ENCODE peak calls at places on chromosome X, in eight cellular contexts. B, D, F, L, A, I, S and E are unnamed samples.

GRCh38 chrX:120761810-120762209 is 113.9 kb downstream of the CT47B1 start:
- DNase-seq in L (no peak), F (no peak), I (no peak), B (no peak), S (no peak), D (no peak), A (no peak), E (no peak)

GRCh38 chrX:106039920-106040319 is 1.4 kb upstream of the SERPINA7 start:
- DNase-seq in A (no peak), F (no peak), I (no peak), D (no peak), S (no peak), B (no peak), L (no peak), E (peak; percentile 5)

GRCh38 chrX:126300401-126300800 is 134.3 kb upstream of the DCAF12L2 start:
- DNase-seq in B (no peak), D (no peak), A (no peak), F (no peak), L (no peak), S (no peak), I (no peak), E (no peak)

GRCh38 chrX:12080265-12080664 is 58.0 kb upstream of the FRMPD4 start:
- DNase-seq in A (no peak), L (no peak), D (peak; percentile 1), S (no peak), I (no peak), F (no peak), B (no peak), E (peak; percentile 41)

GRCh38 chrX:23765449-23765848 is 17.5 kb upstream of the SAT1 start:
- DNase-seq in I (no peak), S (no peak), F (no peak), D (no peak), B (no peak), A (no peak), L (no peak), E (no peak)

GRCh38 chrX:101483705-101484104 is 1.6 kb upstream of the ARMCX4 start:
- DNase-seq in S (no peak), A (no peak), D (no peak), B (no peak), F (no peak), I (no peak), L (no peak), E (no peak)

GRCh38 chrX:16479206-16479869 is 170.6 kb upstream of the S100G start:
- DNase-seq in D (no peak), L (no peak), F (no peak), S (no peak), A (no peak), I (no peak), B (no peak), E (no peak)

GRCh38 chrX:49071877-49072711 is 1.7 kb downstream of the PRAF2 start:
- DNase-seq in A (peak; percentile 84), S (peak; percentile 57), I (no peak), D (no peak), L (no peak), B (no peak), F (peak; percentile 94), E (no peak)

GRCh38 chrX:29952016-29952415 is 263.3 kb upstream of the MAGEB2 start:
- DNase-seq in S (no peak), F (no peak), L (no peak), I (no peak), B (no peak), D (no peak), A (no peak), E (no peak)

GRCh38 chrX:31228415-31228832 is 156.6 kb upstream of the FTHL17 start:
- DNase-seq in D (no peak), B (no peak), F (no peak), L (no peak), A (peak; percentile 27), I (no peak), S (no peak), E (no peak)

GRCh38 chrX:3326721-3327120 is 19.7 kb downstream of the MXRA5 start:
- DNase-seq in D (no peak), I (no peak), L (no peak), F (no peak), A (no peak), S (no peak), B (no peak), E (no peak)

GRCh38 chrX:42740456-42740855 is 37.5 kb downstream of the PPP1R2C start:
- DNase-seq in A (no peak), S (no peak), F (no peak), D (no peak), L (no peak), B (no peak), I (no peak), E (no peak)

GRCh38 chrX:48071064-48071985 is at the start of gene ZNF630:
- DNase-seq in A (peak; percentile 83), S (peak; percentile 44), L (peak; percentile 92), F (peak; percentile 89), D (peak; percentile 42), B (peak; percentile 48), I (peak; percentile 13), E (peak; percentile 80)

GRCh38 chrX:119516157-119516702 is 48.0 kb downstream of the SLC25A5 start:
- DNase-seq in B (peak; percentile 6), F (no peak), S (peak; percentile 17), A (no peak), D (peak; percentile 50), L (no peak), I (peak; percentile 5), E (peak; percentile 76)